ENCODE peak calls at places on chromosomes 3 and 15, in four cellular contexts. One of them, this sample, is unnamed.

GRCh38 chr15:71110800-71111565 is 4.3 kb upstream of the THSD4 start:
- DNase-seq in IMR-90: no peak
- DNase-seq in pancreas: no peak
- DNase-seq in fibroblast of lung: no peak
- DNase-seq in this sample: no peak

GRCh38 chr15:61459785-61460707 is 230.9 kb upstream of the RORA start:
- DNase-seq in IMR-90: peak; percentile 9
- DNase-seq in pancreas: no peak
- DNase-seq in fibroblast of lung: peak; percentile 72
- DNase-seq in this sample: no peak

GRCh38 chr3:78867409-78868372 is 900.1 kb downstream of the ROBO1 start:
- DNase-seq in IMR-90: peak; percentile 73
- DNase-seq in pancreas: no peak
- DNase-seq in fibroblast of lung: peak; percentile 77
- DNase-seq in this sample: no peak

GRCh38 chr3:129278970-129279906 is 568 bp downstream of the HMCES start:
- DNase-seq in IMR-90: peak; percentile 67
- DNase-seq in pancreas: peak; percentile 66
- DNase-seq in fibroblast of lung: peak; percentile 34
- DNase-seq in this sample: peak; percentile 34

GRCh38 chr3:30643763-30644462 is 37.5 kb downstream of the TGFBR2 start:
- DNase-seq in IMR-90: no peak
- DNase-seq in pancreas: no peak
- DNase-seq in fibroblast of lung: no peak
- DNase-seq in this sample: no peak

GRCh38 chr15:59232476-59232875 is 25.8 kb downstream of the LDHAL6B start:
- DNase-seq in IMR-90: peak; percentile 93
- DNase-seq in pancreas: no peak
- DNase-seq in fibroblast of lung: peak; percentile 85
- DNase-seq in this sample: no peak

GRCh38 chr3:21783834-21784233 is 32.8 kb upstream of the ZNF385D start:
- DNase-seq in IMR-90: no peak
- DNase-seq in pancreas: no peak
- DNase-seq in fibroblast of lung: no peak
- DNase-seq in this sample: no peak

GRCh38 chr3:179322481-179323196 is at the start of gene ZNF639:
- DNase-seq in IMR-90: peak; percentile 82
- DNase-seq in pancreas: peak; percentile 85
- DNase-seq in fibroblast of lung: peak; percentile 86
- DNase-seq in this sample: peak; percentile 83

GRCh38 chr3:130014526-130014925 is 40.0 kb downstream of the TRH start:
- DNase-seq in IMR-90: peak; percentile 48
- DNase-seq in pancreas: no peak
- DNase-seq in fibroblast of lung: peak; percentile 14
- DNase-seq in this sample: no peak

GRCh38 chr3:143443851-143444331 is 324.3 kb downstream of the CHST2 start:
- DNase-seq in IMR-90: peak; percentile 98
- DNase-seq in pancreas: no peak
- DNase-seq in fibroblast of lung: peak; percentile 96
- DNase-seq in this sample: no peak

GRCh38 chr3:45546636-45547201 is 47.8 kb upstream of the LIMD1 start:
- DNase-seq in IMR-90: no peak
- DNase-seq in pancreas: no peak
- DNase-seq in fibroblast of lung: no peak
- DNase-seq in this sample: no peak

GRCh38 chr3:141830508-141830907 is 45.9 kb upstream of the ATP1B3 start:
- DNase-seq in IMR-90: peak; percentile 6
- DNase-seq in pancreas: no peak
- DNase-seq in fibroblast of lung: no peak
- DNase-seq in this sample: no peak

DNA sequence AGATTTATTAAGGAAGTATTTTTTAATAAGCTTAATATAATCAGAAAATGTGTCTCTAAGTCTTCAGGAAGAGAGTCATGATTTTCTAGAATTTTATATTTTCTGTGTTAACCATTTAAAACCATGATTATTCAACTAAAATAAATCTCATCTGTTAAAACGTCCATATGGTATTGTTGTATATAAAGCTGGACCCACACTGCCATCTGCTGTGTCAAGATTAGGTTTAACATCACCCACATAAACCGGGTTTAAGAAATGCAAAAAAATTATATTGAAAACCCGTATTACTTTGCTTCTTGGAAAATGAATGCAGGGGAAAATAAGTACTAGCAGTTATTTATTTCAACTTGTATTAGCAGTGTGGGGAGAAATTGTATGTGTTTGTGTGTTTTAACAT is 9.5 kb upstream of the CCDC66 start:
- DNase-seq in IMR-90: no peak
- DNase-seq in pancreas: no peak
- DNase-seq in fibroblast of lung: peak; percentile 14
- DNase-seq in this sample: no peak
- TF ChIP-seq CTCF in IMR-90: peak; percentile 13
- TF ChIP-seq CTCF in pancreas: no peak
- TF ChIP-seq CTCF in fibroblast of lung: no peak
- TF ChIP-seq CTCF in this sample: no peak

GRCh38 chr15:69490356-69491050 is 37.9 kb downstream of the RPLP1 start:
- DNase-seq in IMR-90: no peak
- DNase-seq in pancreas: no peak
- DNase-seq in fibroblast of lung: no peak
- DNase-seq in this sample: no peak
- H3K27ac ChIP-seq in IMR-90: no peak overlapping the region
- H3K27ac ChIP-seq in pancreas: no peak overlapping the region
- H3K27ac ChIP-seq in fibroblast of lung: no peak overlapping the region
- H3K27ac ChIP-seq in this sample: peak overlapping the region; percentile 60

GRCh38 chr3:197368330-197368729 is 69.9 kb upstream of the DLG1 start:
- DNase-seq in IMR-90: no peak
- DNase-seq in pancreas: no peak
- DNase-seq in fibroblast of lung: no peak
- DNase-seq in this sample: no peak

GRCh38 chr3:197367081-197367780 is 68.8 kb upstream of the DLG1 start:
- DNase-seq in IMR-90: peak; percentile 82
- DNase-seq in pancreas: no peak
- DNase-seq in fibroblast of lung: peak; percentile 49
- DNase-seq in this sample: no peak

GRCh38 chr3:197369545-197369944 is 71.1 kb upstream of the DLG1 start:
- DNase-seq in IMR-90: no peak
- DNase-seq in pancreas: no peak
- DNase-seq in fibroblast of lung: no peak
- DNase-seq in this sample: no peak

GRCh38 chr3:197366301-197367044 is 68.1 kb upstream of the DLG1 start:
- DNase-seq in IMR-90: no peak
- DNase-seq in pancreas: no peak
- DNase-seq in fibroblast of lung: peak; percentile 20
- DNase-seq in this sample: no peak

DNA sequence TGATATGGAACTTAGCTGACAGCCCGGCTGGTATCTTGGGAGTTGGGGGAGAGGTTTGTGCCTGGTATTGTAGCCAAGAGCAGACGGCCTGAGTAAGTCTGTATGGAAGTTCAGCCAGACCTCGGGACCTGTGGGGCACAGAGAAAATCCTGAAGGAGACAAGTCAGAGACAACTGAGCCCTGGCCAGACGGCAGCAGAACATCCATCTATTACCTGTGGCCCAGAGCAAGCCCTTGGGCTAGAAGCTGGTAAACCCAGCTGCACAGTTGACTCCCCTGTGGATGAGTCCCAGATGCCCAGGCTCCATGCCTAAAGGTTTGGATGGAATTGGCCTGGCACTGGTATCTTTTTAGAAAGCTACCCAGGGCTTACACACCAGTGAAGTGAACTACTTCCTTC is 70.4 kb upstream of the DLG1 start:
- DNase-seq in IMR-90: no peak
- DNase-seq in pancreas: no peak
- DNase-seq in fibroblast of lung: no peak
- DNase-seq in this sample: no peak
- H3K4me1 ChIP-seq in IMR-90: peaks cover 24% of the 10 kb centered on the region
- H3K4me1 ChIP-seq in pancreas: no peaks in the 10 kb centered on the region
- H3K4me1 ChIP-seq in fibroblast of lung: peaks cover 17% of the 10 kb centered on the region
- H3K4me1 ChIP-seq in this sample: peaks cover 3% of the 10 kb centered on the region

GRCh38 chr15:69300129-69300588 is 1.4 kb downstream of the PAQR5 start:
- DNase-seq in IMR-90: no peak
- DNase-seq in pancreas: no peak
- DNase-seq in fibroblast of lung: no peak
- DNase-seq in this sample: no peak
- TF ChIP-seq CTCF in IMR-90: no peak
- TF ChIP-seq CTCF in pancreas: no peak
- TF ChIP-seq CTCF in fibroblast of lung: no peak
- TF ChIP-seq CTCF in this sample: no peak

GRCh38 chr3:109331692-109332091 is 5.7 kb downstream of the DPPA4 start:
- DNase-seq in IMR-90: no peak
- DNase-seq in pancreas: no peak
- DNase-seq in fibroblast of lung: no peak
- DNase-seq in this sample: no peak

GRCh38 chr3:109328202-109328601 is 9.1 kb downstream of the DPPA4 start:
- DNase-seq in IMR-90: no peak
- DNase-seq in pancreas: no peak
- DNase-seq in fibroblast of lung: no peak
- DNase-seq in this sample: no peak

GRCh38 chr3:109325657-109326056 is 9.3 kb upstream of the DPPA2 start:
- DNase-seq in IMR-90: no peak
- DNase-seq in pancreas: no peak
- DNase-seq in fibroblast of lung: no peak
- DNase-seq in this sample: no peak

GRCh38 chr3:109334572-109334971 is 2.8 kb downstream of the DPPA4 start:
- DNase-seq in IMR-90: no peak
- DNase-seq in pancreas: no peak
- DNase-seq in fibroblast of lung: no peak
- DNase-seq in this sample: no peak

DNA sequence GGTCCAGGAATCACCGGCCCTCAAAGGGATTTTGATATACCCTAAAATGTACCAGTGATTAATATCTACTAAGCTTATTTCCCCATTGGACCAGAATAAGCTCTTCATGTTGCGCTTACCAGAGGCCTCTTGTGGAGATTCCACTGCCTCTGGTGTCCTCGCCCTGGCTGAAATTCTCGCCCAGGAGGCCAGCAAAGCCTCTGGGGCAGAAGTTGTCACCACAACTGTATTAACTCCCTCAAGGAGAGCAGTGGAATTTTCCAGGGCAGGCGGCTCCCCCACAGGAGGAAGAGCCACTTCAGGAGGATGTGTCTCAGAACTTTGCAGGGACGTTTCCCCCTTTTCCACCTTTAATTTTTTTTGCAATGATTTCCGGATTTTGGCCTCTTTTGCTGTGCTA is 6.9 kb downstream of the DPPA4 start:
- DNase-seq in IMR-90: no peak
- DNase-seq in pancreas: no peak
- DNase-seq in fibroblast of lung: no peak
- DNase-seq in this sample: no peak
- H3K27ac ChIP-seq in IMR-90: no peak overlapping the region
- H3K27ac ChIP-seq in pancreas: no peak overlapping the region
- H3K27ac ChIP-seq in fibroblast of lung: no peak overlapping the region
- H3K27ac ChIP-seq in this sample: no peak overlapping the region

GRCh38 chr15:48298914-48299313 is 32.3 kb upstream of the DUT start:
- DNase-seq in IMR-90: no peak
- DNase-seq in pancreas: no peak
- DNase-seq in fibroblast of lung: no peak
- DNase-seq in this sample: no peak
- H3K4me1 ChIP-seq in IMR-90: no peaks in the 10 kb centered on the region
- H3K4me1 ChIP-seq in pancreas: no peaks in the 10 kb centered on the region
- H3K4me1 ChIP-seq in fibroblast of lung: no peaks in the 10 kb centered on the region
- H3K4me1 ChIP-seq in this sample: no peaks in the 10 kb centered on the region

GRCh38 chr3:159982442-159982841 is 6.2 kb upstream of the IL12A start:
- DNase-seq in IMR-90: no peak
- DNase-seq in pancreas: no peak
- DNase-seq in fibroblast of lung: no peak
- DNase-seq in this sample: no peak

GRCh38 chr3:159989973-159990846 is 1.6 kb downstream of the IL12A start:
- DNase-seq in IMR-90: no peak
- DNase-seq in pancreas: no peak
- DNase-seq in fibroblast of lung: no peak
- DNase-seq in this sample: no peak

GRCh38 chr3:159988617-159989251 is at the start of gene IL12A:
- DNase-seq in IMR-90: peak; percentile 71
- DNase-seq in pancreas: peak; percentile 81
- DNase-seq in fibroblast of lung: peak; percentile 75
- DNase-seq in this sample: peak; percentile 80

GRCh38 chr3:159991591-159991990 is 3.0 kb downstream of the IL12A start:
- DNase-seq in IMR-90: no peak
- DNase-seq in pancreas: no peak
- DNase-seq in fibroblast of lung: no peak
- DNase-seq in this sample: no peak

DNA sequence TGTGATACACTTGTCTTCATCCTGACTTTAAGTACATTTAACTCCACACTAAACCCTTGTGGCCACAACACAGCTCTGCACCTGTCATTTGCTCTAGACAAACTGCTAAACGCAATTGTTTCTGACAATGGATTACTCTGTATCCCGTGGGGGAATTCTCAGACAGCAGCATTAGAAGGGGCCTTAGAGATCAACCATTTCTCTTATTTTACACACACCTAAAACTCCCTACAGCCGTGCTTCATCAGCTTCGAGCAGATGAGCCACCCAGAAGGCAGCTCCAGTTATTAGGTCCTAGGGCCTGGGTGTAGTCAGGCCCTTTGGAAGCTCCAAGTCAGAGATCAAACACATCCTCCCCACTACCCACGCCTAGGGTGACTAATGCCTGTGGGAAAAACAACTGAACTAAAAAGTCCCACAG is 1.3 kb upstream of the IL12A start:
- DNase-seq in IMR-90: peak; percentile 74
- DNase-seq in pancreas: no peak
- DNase-seq in fibroblast of lung: no peak
- DNase-seq in this sample: no peak
- TF ChIP-seq CTCF in IMR-90: peak; percentile 21
- TF ChIP-seq CTCF in pancreas: no peak
- TF ChIP-seq CTCF in fibroblast of lung: peak; percentile 15
- TF ChIP-seq CTCF in this sample: no peak

GRCh38 chr3:59426851-59427565 is 377.2 kb upstream of the CFAP20DC start:
- DNase-seq in IMR-90: peak; percentile 86
- DNase-seq in pancreas: no peak
- DNase-seq in fibroblast of lung: peak; percentile 74
- DNase-seq in this sample: no peak
- H3K27ac ChIP-seq in IMR-90: peak overlapping the region; percentile 8
- H3K27ac ChIP-seq in pancreas: no peak overlapping the region
- H3K27ac ChIP-seq in fibroblast of lung: no peak overlapping the region
- H3K27ac ChIP-seq in this sample: no peak overlapping the region